ENCODE peak calls at places on chromosomes 16 and 17, in ten cellular contexts. One of them, this sample, is unnamed.

GRCh38 chr17:2701161-2701995 is 10.2 kb downstream of the CLUH start:
- DNase-seq in NB4: no peak
- DNase-seq in glomerular endothelial cell: no peak
- DNase-seq in midbrain: no peak
- DNase-seq in hepatic stellate cell: no peak
- DNase-seq in stimulated activated CD8-positive, alpha-beta memory T cell treated with anti-CD3 and anti-CD28 coated beads, Interleukin-15, amount 100 ng/mL, for 48 hours: no peak
- DNase-seq in fibroblast of pulmonary artery: no peak
- DNase-seq in neuronal stem cell: no peak
- DNase-seq in stimulated activated CD4-positive, alpha-beta T cell treated with anti-CD3 and anti-CD28 coated beads, Interleukin-15, amount 100 ng/mL, for 1 hour: no peak
- DNase-seq in SK-N-DZ: no peak
- DNase-seq in this sample: no peak

GRCh38 chr16:87404764-87405625 is 12.9 kb downstream of the MAP1LC3B start:
- DNase-seq in SK-N-DZ: no peak
- DNase-seq in glomerular endothelial cell: no peak
- DNase-seq in neuronal stem cell: no peak
- DNase-seq in NB4: no peak
- DNase-seq in stimulated activated CD4-positive, alpha-beta T cell treated with anti-CD3 and anti-CD28 coated beads, Interleukin-15, amount 100 ng/mL, for 1 hour: no peak
- DNase-seq in hepatic stellate cell: no peak
- DNase-seq in midbrain: no peak
- DNase-seq in fibroblast of pulmonary artery: no peak
- DNase-seq in stimulated activated CD8-positive, alpha-beta memory T cell treated with anti-CD3 and anti-CD28 coated beads, Interleukin-15, amount 100 ng/mL, for 48 hours: no peak
- DNase-seq in this sample: no peak

GRCh38 chr16:75238132-75238852 is 13.1 kb downstream of the BCAR1 start:
- DNase-seq in fibroblast of pulmonary artery: peak
- DNase-seq in NB4: no peak
- DNase-seq in glomerular endothelial cell: no peak
- DNase-seq in hepatic stellate cell: peak
- DNase-seq in stimulated activated CD8-positive, alpha-beta memory T cell treated with anti-CD3 and anti-CD28 coated beads, Interleukin-15, amount 100 ng/mL, for 48 hours: no peak
- DNase-seq in SK-N-DZ: no peak
- DNase-seq in midbrain: peak
- DNase-seq in stimulated activated CD4-positive, alpha-beta T cell treated with anti-CD3 and anti-CD28 coated beads, Interleukin-15, amount 100 ng/mL, for 1 hour: no peak
- DNase-seq in neuronal stem cell: no peak
- DNase-seq in this sample: peak

GRCh38 chr16:48126801-48127644 is 28.8 kb downstream of the ABCC12 start:
- DNase-seq in glomerular endothelial cell: no peak
- DNase-seq in SK-N-DZ: no peak
- DNase-seq in stimulated activated CD4-positive, alpha-beta T cell treated with anti-CD3 and anti-CD28 coated beads, Interleukin-15, amount 100 ng/mL, for 1 hour: no peak
- DNase-seq in midbrain: no peak
- DNase-seq in hepatic stellate cell: peak
- DNase-seq in NB4: peak
- DNase-seq in neuronal stem cell: no peak
- DNase-seq in fibroblast of pulmonary artery: peak
- DNase-seq in stimulated activated CD8-positive, alpha-beta memory T cell treated with anti-CD3 and anti-CD28 coated beads, Interleukin-15, amount 100 ng/mL, for 48 hours: no peak
- DNase-seq in this sample: peak

GRCh38 chr16:56372938-56373337 is 52.4 kb downstream of the AMFR start:
- DNase-seq in hepatic stellate cell: no peak
- DNase-seq in NB4: no peak
- DNase-seq in midbrain: no peak
- DNase-seq in stimulated activated CD8-positive, alpha-beta memory T cell treated with anti-CD3 and anti-CD28 coated beads, Interleukin-15, amount 100 ng/mL, for 48 hours: no peak
- DNase-seq in glomerular endothelial cell: no peak
- DNase-seq in fibroblast of pulmonary artery: no peak
- DNase-seq in stimulated activated CD4-positive, alpha-beta T cell treated with anti-CD3 and anti-CD28 coated beads, Interleukin-15, amount 100 ng/mL, for 1 hour: no peak
- DNase-seq in SK-N-DZ: no peak
- DNase-seq in neuronal stem cell: no peak
- DNase-seq in this sample: no peak

GRCh38 chr17:70636517-70637133 is 467.3 kb downstream of the KCNJ2 start:
- DNase-seq in stimulated activated CD8-positive, alpha-beta memory T cell treated with anti-CD3 and anti-CD28 coated beads, Interleukin-15, amount 100 ng/mL, for 48 hours: no peak
- DNase-seq in glomerular endothelial cell: no peak
- DNase-seq in stimulated activated CD4-positive, alpha-beta T cell treated with anti-CD3 and anti-CD28 coated beads, Interleukin-15, amount 100 ng/mL, for 1 hour: no peak
- DNase-seq in SK-N-DZ: peak
- DNase-seq in fibroblast of pulmonary artery: peak
- DNase-seq in midbrain: peak
- DNase-seq in neuronal stem cell: peak
- DNase-seq in hepatic stellate cell: peak
- DNase-seq in NB4: peak
- DNase-seq in this sample: peak

GRCh38 chr16:89798832-89799370 is 17.5 kb downstream of the FANCA start:
- DNase-seq in hepatic stellate cell: no peak
- DNase-seq in fibroblast of pulmonary artery: no peak
- DNase-seq in stimulated activated CD8-positive, alpha-beta memory T cell treated with anti-CD3 and anti-CD28 coated beads, Interleukin-15, amount 100 ng/mL, for 48 hours: no peak
- DNase-seq in neuronal stem cell: no peak
- DNase-seq in NB4: no peak
- DNase-seq in glomerular endothelial cell: no peak
- DNase-seq in stimulated activated CD4-positive, alpha-beta T cell treated with anti-CD3 and anti-CD28 coated beads, Interleukin-15, amount 100 ng/mL, for 1 hour: no peak
- DNase-seq in SK-N-DZ: peak
- DNase-seq in midbrain: no peak
- DNase-seq in this sample: no peak

GRCh38 chr16:66681676-66682075 is 14.9 kb downstream of the CMTM4 start:
- DNase-seq in fibroblast of pulmonary artery: no peak
- DNase-seq in hepatic stellate cell: no peak
- DNase-seq in stimulated activated CD8-positive, alpha-beta memory T cell treated with anti-CD3 and anti-CD28 coated beads, Interleukin-15, amount 100 ng/mL, for 48 hours: no peak
- DNase-seq in glomerular endothelial cell: no peak
- DNase-seq in SK-N-DZ: no peak
- DNase-seq in stimulated activated CD4-positive, alpha-beta T cell treated with anti-CD3 and anti-CD28 coated beads, Interleukin-15, amount 100 ng/mL, for 1 hour: no peak
- DNase-seq in NB4: no peak
- DNase-seq in midbrain: no peak
- DNase-seq in neuronal stem cell: no peak
- DNase-seq in this sample: no peak

GRCh38 chr17:79075433-79075805 is 795 bp downstream of the ENGASE start:
- DNase-seq in NB4: peak
- DNase-seq in hepatic stellate cell: no peak
- DNase-seq in midbrain: no peak
- DNase-seq in fibroblast of pulmonary artery: no peak
- DNase-seq in glomerular endothelial cell: no peak
- DNase-seq in SK-N-DZ: no peak
- DNase-seq in stimulated activated CD8-positive, alpha-beta memory T cell treated with anti-CD3 and anti-CD28 coated beads, Interleukin-15, amount 100 ng/mL, for 48 hours: no peak
- DNase-seq in neuronal stem cell: no peak
- DNase-seq in stimulated activated CD4-positive, alpha-beta T cell treated with anti-CD3 and anti-CD28 coated beads, Interleukin-15, amount 100 ng/mL, for 1 hour: no peak
- DNase-seq in this sample: peak

GRCh38 chr16:85803570-85803969 is 4.1 kb downstream of the COX4I1 start:
- DNase-seq in hepatic stellate cell: no peak
- DNase-seq in fibroblast of pulmonary artery: no peak
- DNase-seq in stimulated activated CD4-positive, alpha-beta T cell treated with anti-CD3 and anti-CD28 coated beads, Interleukin-15, amount 100 ng/mL, for 1 hour: no peak
- DNase-seq in glomerular endothelial cell: no peak
- DNase-seq in midbrain: no peak
- DNase-seq in NB4: no peak
- DNase-seq in SK-N-DZ: no peak
- DNase-seq in neuronal stem cell: no peak
- DNase-seq in stimulated activated CD8-positive, alpha-beta memory T cell treated with anti-CD3 and anti-CD28 coated beads, Interleukin-15, amount 100 ng/mL, for 48 hours: no peak
- DNase-seq in this sample: no peak

GRCh38 chr16:80569440-80570105 is 28.8 kb downstream of the DYNLRB2 start:
- DNase-seq in fibroblast of pulmonary artery: peak
- DNase-seq in SK-N-DZ: no peak
- DNase-seq in NB4: no peak
- DNase-seq in hepatic stellate cell: peak
- DNase-seq in stimulated activated CD8-positive, alpha-beta memory T cell treated with anti-CD3 and anti-CD28 coated beads, Interleukin-15, amount 100 ng/mL, for 48 hours: peak
- DNase-seq in glomerular endothelial cell: no peak
- DNase-seq in neuronal stem cell: no peak
- DNase-seq in midbrain: no peak
- DNase-seq in stimulated activated CD4-positive, alpha-beta T cell treated with anti-CD3 and anti-CD28 coated beads, Interleukin-15, amount 100 ng/mL, for 1 hour: peak
- DNase-seq in this sample: peak

GRCh38 chr17:79997004-79997673 is 38.5 kb downstream of the TBC1D16 start:
- DNase-seq in midbrain: no peak
- DNase-seq in hepatic stellate cell: no peak
- DNase-seq in stimulated activated CD4-positive, alpha-beta T cell treated with anti-CD3 and anti-CD28 coated beads, Interleukin-15, amount 100 ng/mL, for 1 hour: peak
- DNase-seq in fibroblast of pulmonary artery: no peak
- DNase-seq in NB4: peak
- DNase-seq in neuronal stem cell: no peak
- DNase-seq in SK-N-DZ: no peak
- DNase-seq in stimulated activated CD8-positive, alpha-beta memory T cell treated with anti-CD3 and anti-CD28 coated beads, Interleukin-15, amount 100 ng/mL, for 48 hours: peak
- DNase-seq in glomerular endothelial cell: no peak
- DNase-seq in this sample: no peak

GRCh38 chr17:42363767-42364585 is 24.3 kb downstream of the STAT3 start:
- DNase-seq in hepatic stellate cell: peak
- DNase-seq in stimulated activated CD8-positive, alpha-beta memory T cell treated with anti-CD3 and anti-CD28 coated beads, Interleukin-15, amount 100 ng/mL, for 48 hours: no peak
- DNase-seq in glomerular endothelial cell: no peak
- DNase-seq in SK-N-DZ: no peak
- DNase-seq in stimulated activated CD4-positive, alpha-beta T cell treated with anti-CD3 and anti-CD28 coated beads, Interleukin-15, amount 100 ng/mL, for 1 hour: no peak
- DNase-seq in neuronal stem cell: no peak
- DNase-seq in midbrain: no peak
- DNase-seq in NB4: no peak
- DNase-seq in fibroblast of pulmonary artery: peak
- DNase-seq in this sample: peak

GRCh38 chr16:84054916-84055315 is 12.3 kb upstream of the SLC38A8 start:
- DNase-seq in stimulated activated CD8-positive, alpha-beta memory T cell treated with anti-CD3 and anti-CD28 coated beads, Interleukin-15, amount 100 ng/mL, for 48 hours: no peak
- DNase-seq in SK-N-DZ: no peak
- DNase-seq in hepatic stellate cell: no peak
- DNase-seq in stimulated activated CD4-positive, alpha-beta T cell treated with anti-CD3 and anti-CD28 coated beads, Interleukin-15, amount 100 ng/mL, for 1 hour: no peak
- DNase-seq in glomerular endothelial cell: no peak
- DNase-seq in neuronal stem cell: no peak
- DNase-seq in NB4: no peak
- DNase-seq in fibroblast of pulmonary artery: no peak
- DNase-seq in midbrain: no peak
- DNase-seq in this sample: no peak

GRCh38 chr16:82037666-82038065 is 2.6 kb downstream of the HSD17B2 start:
- DNase-seq in stimulated activated CD8-positive, alpha-beta memory T cell treated with anti-CD3 and anti-CD28 coated beads, Interleukin-15, amount 100 ng/mL, for 48 hours: no peak
- DNase-seq in hepatic stellate cell: no peak
- DNase-seq in midbrain: no peak
- DNase-seq in fibroblast of pulmonary artery: no peak
- DNase-seq in glomerular endothelial cell: no peak
- DNase-seq in stimulated activated CD4-positive, alpha-beta T cell treated with anti-CD3 and anti-CD28 coated beads, Interleukin-15, amount 100 ng/mL, for 1 hour: no peak
- DNase-seq in neuronal stem cell: no peak
- DNase-seq in NB4: no peak
- DNase-seq in SK-N-DZ: no peak
- DNase-seq in this sample: no peak

GRCh38 chr17:35086931-35087573 is 23.5 kb upstream of the RFFL start:
- DNase-seq in fibroblast of pulmonary artery: no peak
- DNase-seq in NB4: peak
- DNase-seq in stimulated activated CD8-positive, alpha-beta memory T cell treated with anti-CD3 and anti-CD28 coated beads, Interleukin-15, amount 100 ng/mL, for 48 hours: no peak
- DNase-seq in glomerular endothelial cell: no peak
- DNase-seq in SK-N-DZ: no peak
- DNase-seq in hepatic stellate cell: no peak
- DNase-seq in neuronal stem cell: no peak
- DNase-seq in stimulated activated CD4-positive, alpha-beta T cell treated with anti-CD3 and anti-CD28 coated beads, Interleukin-15, amount 100 ng/mL, for 1 hour: no peak
- DNase-seq in midbrain: no peak
- DNase-seq in this sample: no peak

GRCh38 chr17:50272711-50273653 is 1.3 kb upstream of the TMEM92 start:
- DNase-seq in fibroblast of pulmonary artery: peak
- DNase-seq in SK-N-DZ: peak
- DNase-seq in NB4: peak
- DNase-seq in midbrain: peak
- DNase-seq in glomerular endothelial cell: no peak
- DNase-seq in stimulated activated CD8-positive, alpha-beta memory T cell treated with anti-CD3 and anti-CD28 coated beads, Interleukin-15, amount 100 ng/mL, for 48 hours: peak
- DNase-seq in neuronal stem cell: peak
- DNase-seq in hepatic stellate cell: peak
- DNase-seq in stimulated activated CD4-positive, alpha-beta T cell treated with anti-CD3 and anti-CD28 coated beads, Interleukin-15, amount 100 ng/mL, for 1 hour: peak
- DNase-seq in this sample: peak

GRCh38 chr16:1519831-1520230 is 13.6 kb upstream of the TMEM204 start:
- DNase-seq in SK-N-DZ: no peak
- DNase-seq in hepatic stellate cell: no peak
- DNase-seq in glomerular endothelial cell: no peak
- DNase-seq in stimulated activated CD8-positive, alpha-beta memory T cell treated with anti-CD3 and anti-CD28 coated beads, Interleukin-15, amount 100 ng/mL, for 48 hours: no peak
- DNase-seq in stimulated activated CD4-positive, alpha-beta T cell treated with anti-CD3 and anti-CD28 coated beads, Interleukin-15, amount 100 ng/mL, for 1 hour: no peak
- DNase-seq in fibroblast of pulmonary artery: no peak
- DNase-seq in midbrain: no peak
- DNase-seq in neuronal stem cell: no peak
- DNase-seq in NB4: no peak
- DNase-seq in this sample: no peak

GRCh38 chr17:82399030-82399429 is 19.1 kb upstream of the HEXD start:
- DNase-seq in stimulated activated CD8-positive, alpha-beta memory T cell treated with anti-CD3 and anti-CD28 coated beads, Interleukin-15, amount 100 ng/mL, for 48 hours: no peak
- DNase-seq in hepatic stellate cell: no peak
- DNase-seq in fibroblast of pulmonary artery: peak
- DNase-seq in neuronal stem cell: no peak
- DNase-seq in glomerular endothelial cell: no peak
- DNase-seq in SK-N-DZ: no peak
- DNase-seq in stimulated activated CD4-positive, alpha-beta T cell treated with anti-CD3 and anti-CD28 coated beads, Interleukin-15, amount 100 ng/mL, for 1 hour: no peak
- DNase-seq in NB4: peak
- DNase-seq in midbrain: peak
- DNase-seq in this sample: peak

GRCh38 chr17:44354582-44355309 is 8.9 kb downstream of the FAM171A2 start:
- DNase-seq in SK-N-DZ: no peak
- DNase-seq in neuronal stem cell: peak
- DNase-seq in hepatic stellate cell: no peak
- DNase-seq in stimulated activated CD4-positive, alpha-beta T cell treated with anti-CD3 and anti-CD28 coated beads, Interleukin-15, amount 100 ng/mL, for 1 hour: peak
- DNase-seq in stimulated activated CD8-positive, alpha-beta memory T cell treated with anti-CD3 and anti-CD28 coated beads, Interleukin-15, amount 100 ng/mL, for 48 hours: peak
- DNase-seq in midbrain: no peak
- DNase-seq in fibroblast of pulmonary artery: no peak
- DNase-seq in glomerular endothelial cell: no peak
- DNase-seq in NB4: peak
- DNase-seq in this sample: no peak